ENCODE peak calls at places on chromosomes 5 and 9, in nine cellular contexts. V, M, C, Y, S, F, I, X and O are unnamed samples.

GRCh38 chr9:109817846-109818472 is 38.0 kb downstream of the PALM2AKAP2 start:
- DNase-seq in X (peak), Y (peak), M (peak), I (peak), V (no peak), F (peak), S (peak), C (peak), O (peak)

GRCh38 chr5:126368239-126368812 is 54.9 kb upstream of the GRAMD2B start:
- DNase-seq in Y (peak), S (peak), C (no peak), F (no peak), I (no peak), M (no peak), X (no peak), V (no peak), O (no peak)

GRCh38 chr9:9791621-9792020 is 821.2 kb downstream of the PTPRD start:
- DNase-seq in F (no peak), S (peak), Y (peak), V (no peak), C (no peak), M (no peak), X (no peak), I (no peak), O (no peak)

GRCh38 chr5:40628428-40628827 is 51.3 kb upstream of the PTGER4 start:
- DNase-seq in S (no peak), V (no peak), C (no peak), X (no peak), M (no peak), F (no peak), Y (no peak), I (no peak), O (no peak)

GRCh38 chr9:122056484-122056883 is 36.6 kb downstream of the TTLL11 start:
- DNase-seq in C (no peak), M (peak), V (no peak), S (peak), F (no peak), X (no peak), Y (no peak), I (no peak), O (peak)

GRCh38 chr5:766666-767431 is 17.7 kb downstream of the ZDHHC11B start:
- DNase-seq in S (no peak), M (no peak), X (no peak), Y (no peak), I (peak), V (no peak), F (peak), C (no peak), O (no peak)

GRCh38 chr5:3602713-3603502 is 7.3 kb downstream of the IRX1 start:
- DNase-seq in V (no peak), C (peak), M (peak), F (peak), X (no peak), Y (no peak), I (no peak), S (peak), O (peak)

GRCh38 chr5:33300209-33300742 is 140.5 kb upstream of the TARS1 start:
- DNase-seq in F (no peak), M (no peak), S (no peak), X (no peak), I (no peak), Y (peak), V (no peak), C (no peak), O (no peak)

GRCh38 chr5:151637676-151638075 is 46.5 kb upstream of the FAT2 start:
- DNase-seq in S (no peak), X (no peak), C (no peak), M (no peak), V (no peak), I (no peak), F (peak), Y (no peak), O (no peak)

DNA sequence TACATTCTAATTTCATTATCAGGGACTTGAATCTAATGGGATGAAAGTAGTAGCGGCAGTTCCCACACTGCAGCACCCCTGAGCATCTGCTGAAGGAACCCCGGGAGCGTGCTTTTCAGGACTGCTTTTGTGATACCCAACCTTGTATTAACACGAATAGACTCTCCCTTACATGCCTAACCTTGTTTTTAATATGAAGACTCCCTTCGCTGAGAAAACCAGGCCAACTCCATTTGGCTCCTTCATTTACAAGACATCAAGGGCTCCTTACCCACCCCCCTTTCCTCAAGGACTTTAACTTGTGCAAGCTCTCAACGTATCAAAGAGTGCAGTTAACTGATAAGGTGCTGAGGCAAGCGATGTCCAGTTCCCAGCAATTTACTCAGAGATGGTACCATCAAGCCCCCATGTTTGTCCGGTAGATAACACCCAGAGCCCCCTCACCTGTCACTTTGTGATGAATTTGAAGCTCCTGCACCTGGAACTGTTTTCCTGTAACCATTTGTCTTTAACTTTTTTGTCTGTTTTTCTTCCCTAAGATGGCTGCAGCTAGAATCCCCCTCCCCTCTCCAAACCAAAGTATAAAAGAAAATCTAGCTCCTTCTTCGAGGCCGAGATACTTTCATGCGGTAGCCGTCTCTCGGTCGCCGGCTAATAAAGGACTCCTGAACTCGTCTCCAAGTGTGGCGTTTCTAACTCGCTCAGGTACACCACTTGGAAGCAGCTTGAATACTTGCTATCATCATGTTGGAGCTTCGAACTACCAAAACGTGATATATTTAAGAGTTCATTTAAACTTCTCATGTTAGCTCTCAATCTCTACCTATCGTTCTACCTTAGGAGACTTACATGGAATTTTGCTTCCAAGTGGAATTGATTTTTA is 10.7 kb downstream of the HNRNPH1 start:
- DNase-seq in S (no peak), F (no peak), M (peak), I (peak), V (no peak), C (no peak), X (no peak), Y (peak), O (no peak)
- TF ChIP-seq CTCF in S (no peak), F (no peak), M (no peak), I (no peak), V (no peak), C (no peak), X (no peak), Y (no peak), O (no peak)

GRCh38 chr5:6675784-6676499 is 37.3 kb upstream of the TENT4A start:
- DNase-seq in V (no peak), F (no peak), X (no peak), S (no peak), Y (no peak), I (no peak), C (no peak), M (peak), O (no peak)
- TF ChIP-seq CTCF in V (no peak), F (no peak), X (no peak), S (no peak), Y (no peak), I (no peak), C (no peak), M (peak), O (no peak)

DNA sequence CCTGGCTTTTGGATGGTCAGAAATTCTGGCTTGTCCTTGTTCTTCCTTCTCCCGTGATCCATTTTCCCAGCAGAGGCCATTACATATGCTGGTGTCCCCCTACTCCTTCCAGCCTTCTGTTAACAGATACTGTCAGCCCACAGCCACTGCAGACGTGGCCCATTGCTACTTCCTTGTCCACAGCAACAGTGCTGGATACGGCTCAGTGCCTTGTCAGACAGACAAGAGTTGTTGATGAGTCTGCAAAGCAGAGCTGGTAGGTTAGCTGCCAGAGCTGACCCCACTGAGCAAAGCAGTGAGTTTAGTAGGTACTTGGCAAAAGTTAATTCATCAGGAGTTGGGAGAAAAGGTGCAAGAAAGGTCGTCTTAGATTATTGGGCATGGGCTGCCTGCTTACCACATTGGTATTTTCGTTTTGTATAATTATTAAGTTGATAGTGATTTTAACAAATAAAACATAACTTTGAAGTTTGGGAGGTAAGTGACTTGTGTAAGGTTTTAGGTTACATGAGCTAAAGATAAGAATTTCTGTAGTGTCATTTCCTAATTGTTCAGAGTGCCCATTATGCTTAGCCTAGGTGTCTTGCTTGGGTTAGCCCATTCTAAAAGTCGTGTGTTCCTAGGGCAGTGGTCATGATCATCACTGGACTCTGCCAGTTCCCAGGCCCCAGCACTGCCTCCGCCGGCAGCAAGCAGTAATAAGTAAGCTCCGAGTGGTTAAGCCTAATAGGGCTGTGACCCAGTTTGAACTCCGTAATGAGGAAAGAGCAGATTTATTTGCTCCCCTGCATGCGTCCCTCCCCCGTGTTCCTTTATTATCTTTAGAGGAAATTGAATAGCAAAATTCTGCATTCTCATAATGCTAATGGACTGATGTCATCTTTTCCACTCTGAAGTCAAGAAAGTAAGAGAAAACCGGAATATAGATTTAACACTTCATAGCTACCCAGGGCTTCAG is 292.0 kb downstream of the FANCC start:
- DNase-seq in X (peak), I (peak), Y (no peak), S (peak), M (peak), V (no peak), F (no peak), C (peak), O (no peak)
- TF ChIP-seq CTCF in X (peak), I (peak), Y (no peak), S (no peak), M (peak), V (no peak), F (no peak), C (peak), O (no peak)

GRCh38 chr5:61330341-61330878 is 1.6 kb upstream of the ZSWIM6 start:
- DNase-seq in C (peak), X (no peak), F (peak), V (no peak), Y (no peak), M (peak), S (peak), I (no peak), O (peak)

GRCh38 chr5:61332369-61332745 is 299 bp downstream of the ZSWIM6 start:
- DNase-seq in Y (peak), M (peak), V (no peak), F (no peak), X (no peak), S (peak), C (peak), I (peak), O (no peak)

GRCh38 chr5:61330879-61331406 is 1.1 kb upstream of the ZSWIM6 start:
- DNase-seq in Y (peak), F (peak), I (peak), C (peak), X (no peak), S (peak), M (peak), V (peak), O (peak)

GRCh38 chr5:61332891-61333350 is 863 bp downstream of the ZSWIM6 start:
- DNase-seq in S (peak), C (peak), I (peak), V (no peak), Y (peak), X (no peak), F (peak), M (peak), O (peak)

GRCh38 chr5:61331407-61332368 is at the start of gene ZSWIM6:
- DNase-seq in I (peak), F (peak), S (peak), V (peak), M (peak), Y (peak), C (peak), X (peak), O (peak)
- TF ChIP-seq CTCF in I (no peak), F (no peak), S (no peak), V (no peak), M (no peak), Y (no peak), C (peak), X (no peak), O (no peak)

DNA sequence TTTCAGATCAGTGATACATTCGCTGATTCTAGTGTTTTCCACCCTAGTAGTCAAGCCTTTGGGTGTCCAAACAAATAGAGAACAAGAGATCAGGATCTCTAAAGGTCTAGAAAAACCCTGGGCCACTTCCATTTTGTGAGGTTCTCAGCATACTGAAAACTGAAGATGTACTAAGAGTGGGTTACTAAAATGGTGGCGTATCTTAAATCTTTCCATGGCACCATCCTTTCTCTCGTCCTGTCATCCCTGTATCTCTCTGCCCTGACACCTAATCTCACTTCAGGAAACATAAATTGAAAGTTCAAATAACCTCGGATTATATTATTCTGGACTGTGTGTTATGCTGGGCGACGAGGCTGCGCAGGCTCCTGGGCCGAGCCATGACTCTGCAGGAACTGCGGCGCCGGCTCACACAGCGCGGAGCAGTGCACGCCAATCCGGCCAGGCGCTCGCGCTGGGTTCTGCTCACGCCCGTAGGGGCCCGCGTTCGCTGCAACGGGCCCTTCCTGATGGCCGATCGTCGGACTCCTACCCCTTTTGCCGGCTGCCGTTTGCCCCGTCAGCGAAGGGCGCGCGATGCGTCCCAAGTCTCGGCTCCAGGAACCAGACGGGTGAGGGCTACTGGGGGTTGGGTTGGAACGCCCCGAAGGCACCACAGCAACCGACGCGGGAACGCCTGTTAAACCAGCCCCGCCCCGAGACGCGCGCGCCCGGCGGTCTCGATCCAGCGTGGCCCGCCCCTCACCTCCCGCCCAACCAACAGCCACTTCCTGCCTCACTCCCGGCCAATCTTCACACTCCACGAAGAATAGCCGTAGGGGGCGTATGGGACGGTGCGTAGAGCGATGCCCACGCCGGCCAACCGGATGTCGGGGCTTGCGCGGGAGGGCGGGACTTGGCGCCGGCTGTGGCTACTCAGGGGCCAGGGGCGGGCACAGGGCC is 503 bp upstream of the CANX start:
- DNase-seq in Y (peak), I (peak), C (peak), F (peak), V (peak), S (peak), M (peak), X (peak), O (peak)
- TF ChIP-seq CTCF in Y (no peak), I (no peak), C (peak), F (no peak), V (no peak), S (no peak), M (no peak), X (no peak), O (no peak)

GRCh38 chr9:131008909-131009618 is at the start of gene LAMC3:
- DNase-seq in F (no peak), S (peak), V (no peak), C (no peak), I (no peak), Y (no peak), X (no peak), M (peak), O (peak)
- TF ChIP-seq CTCF in F (no peak), S (peak), V (no peak), C (no peak), I (peak), Y (no peak), X (peak), M (no peak), O (peak)